ENCODE peak calls at places on chromosomes 11 and 22, in four cellular contexts. T is HCT116, S is HepG2, E is SK-N-SH. B is an unnamed sample.

GRCh38 chr11:36122715-36123114 is 166.5 kb downstream of the COMMD9 start:
- DNase-seq in T (no peak), S (no peak), E (no peak), B (no peak)

GRCh38 chr22:36211237-36211881 is 9.8 kb upstream of the APOL4 start:
- DNase-seq in T (no peak), S (no peak), E (no peak), B (no peak)

GRCh38 chr22:35620624-35621245 is 3.6 kb upstream of the MB start:
- DNase-seq in T (no peak), S (no peak), E (peak; percentile 77), B (no peak)

GRCh38 chr11:37322333-37323194 is 724.5 kb upstream of the RAG2 start:
- DNase-seq in T (no peak), S (no peak), E (no peak), B (peak; percentile 44)

GRCh38 chr22:22064580-22064979 is 82.0 kb upstream of the TOP3B start:
- DNase-seq in T (no peak), S (no peak), E (no peak), B (no peak)

GRCh38 chr11:92329644-92330043 is 105.0 kb downstream of the FAT3 start:
- DNase-seq in T (no peak), S (no peak), E (no peak), B (no peak)

GRCh38 chr11:106463796-106464201 is 386.3 kb downstream of the AASDHPPT start:
- DNase-seq in T (no peak), S (peak; percentile 40), E (no peak), B (no peak)

GRCh38 chr11:280762-281485 is 2.7 kb downstream of the NLRP6 start:
- DNase-seq in T (no peak), S (no peak), E (peak; percentile 31), B (no peak)

GRCh38 chr11:101428918-101429317 is 154.9 kb downstream of the TRPC6 start:
- DNase-seq in T (peak; percentile 29), S (peak; percentile 7), E (no peak), B (no peak)

GRCh38 chr22:29272624-29273023 is 4.6 kb downstream of the EWSR1 start:
- DNase-seq in T (no peak), S (no peak), E (no peak), B (no peak)

GRCh38 chr11:119148855-119149370 is at the start of gene ABCG4:
- DNase-seq in T (no peak), S (no peak), E (peak; percentile 82), B (peak; percentile 54)

GRCh38 chr22:35930933-35931332 is 97.7 kb downstream of the RBFOX2 start:
- DNase-seq in T (peak; percentile 44), S (peak; percentile 78), E (peak; percentile 59), B (peak; percentile 78)

GRCh38 chr11:65426839-65427690 is 4.5 kb downstream of the NEAT1 start:
- DNase-seq in T (peak; percentile 61), S (no peak), E (no peak), B (peak; percentile 87)

GRCh38 chr11:43921561-43922294 is 20.7 kb upstream of the C11orf96 start:
- DNase-seq in T (no peak), S (no peak), E (no peak), B (no peak)

GRCh38 chr11:70002433-70002832 is 75.7 kb upstream of the ANO1 start:
- DNase-seq in T (no peak), S (no peak), E (no peak), B (no peak)

GRCh38 chr22:22928666-22929380 is 41.2 kb downstream of the IGLL5 start:
- DNase-seq in T (no peak), S (no peak), E (no peak), B (no peak)

GRCh38 chr11:16956538-16957153 is 57.6 kb downstream of the PLEKHA7 start:
- DNase-seq in T (peak; percentile 21), S (no peak), E (no peak), B (no peak)

GRCh38 chr11:106925245-106925644 is 93.0 kb downstream of the GUCY1A2 start:
- DNase-seq in T (no peak), S (no peak), E (no peak), B (no peak)

GRCh38 chr11:83219095-83219494 is 25.6 kb downstream of the ANKRD42 start:
- DNase-seq in T (no peak), S (peak; percentile 22), E (peak; percentile 23), B (peak; percentile 68)

GRCh38 chr11:106263527-106263926 is 186.1 kb downstream of the AASDHPPT start:
- DNase-seq in T (no peak), S (no peak), E (no peak), B (no peak)

GRCh38 chr11:9512370-9513019 is 51.7 kb downstream of the ZNF143 start:
- DNase-seq in T (no peak), S (peak; percentile 28), E (no peak), B (no peak)

GRCh38 chr11:27471588-27472397 is 797 bp downstream of the LGR4 start:
- DNase-seq in T (no peak), S (no peak), E (peak; percentile 81), B (no peak)

GRCh38 chr11:117837070-117837776 is 12.7 kb upstream of the FXYD2 start:
- DNase-seq in T (no peak), S (no peak), E (no peak), B (no peak)

GRCh38 chr22:37410174-37411055 is 16.9 kb downstream of the ELFN2 start:
- DNase-seq in T (no peak), S (no peak), E (no peak), B (no peak)

GRCh38 chr22:19664406-19664805 is 49.9 kb upstream of the SEPTIN5 start:
- DNase-seq in T (no peak), S (no peak), E (no peak), B (no peak)

GRCh38 chr22:45548991-45549736 is 46.5 kb downstream of the FBLN1 start:
- DNase-seq in T (peak; percentile 37), S (no peak), E (no peak), B (no peak)

GRCh38 chr11:62881579-62882427 is 1.1 kb downstream of the SLC3A2 start:
- DNase-seq in T (peak; percentile 90), S (peak; percentile 88), E (no peak), B (peak; percentile 99)

GRCh38 chr11:103031834-103032233 is 60.1 kb downstream of the DCUN1D5 start:
- DNase-seq in T (no peak), S (no peak), E (no peak), B (no peak)

GRCh38 chr22:36612458-36612857 is 83.5 kb upstream of the EIF3D start:
- DNase-seq in T (no peak), S (no peak), E (no peak), B (no peak)

GRCh38 chr11:118417801-118418200 is 16.4 kb downstream of the ATP5MG start:
- DNase-seq in T (no peak), S (no peak), E (no peak), B (no peak)

GRCh38 chr11:107849791-107850190 is 8.8 kb downstream of the SLC35F2 start:
- DNase-seq in T (no peak), S (no peak), E (no peak), B (peak; percentile 81)

GRCh38 chr11:123292647-123293046 is 97.6 kb upstream of the CLMP start:
- DNase-seq in T (no peak), S (no peak), E (no peak), B (no peak)

GRCh38 chr11:72292106-72292790 is 48.3 kb upstream of the PHOX2A start:
- DNase-seq in T (no peak), S (no peak), E (peak; percentile 36), B (no peak)

GRCh38 chr22:19142394-19142793 is 2.1 kb downstream of the ESS2 start:
- DNase-seq in T (no peak), S (no peak), E (no peak), B (no peak)

GRCh38 chr22:19271856-19272535 is 19.5 kb downstream of the CLTCL1 start:
- DNase-seq in T (no peak), S (peak; percentile 89), E (no peak), B (peak; percentile 82)

GRCh38 chr11:96173424-96173823 is 169.6 kb downstream of the MAML2 start:
- DNase-seq in T (no peak), S (no peak), E (no peak), B (no peak)

GRCh38 chr22:39179841-39180335 is 27.4 kb upstream of the CBX7 start:
- DNase-seq in T (no peak), S (no peak), E (no peak), B (no peak)
- TF ChIP-seq JUND in T (no peak), S (no peak), E (no peak), B (no peak)

GRCh38 chr22:40703174-40703573 is 23.9 kb downstream of the MCHR1 start:
- DNase-seq in T (no peak), S (no peak), E (no peak), B (peak; percentile 26)
- TF ChIP-seq JUND in T (no peak), S (no peak), E (no peak), B (no peak)

GRCh38 chr11:47494996-47495855 is 46.3 kb upstream of the RAPSN start:
- DNase-seq in T (no peak), S (no peak), E (no peak), B (no peak)
- TF ChIP-seq JUND in T (no peak), S (no peak), E (no peak), B (no peak)

DNA sequence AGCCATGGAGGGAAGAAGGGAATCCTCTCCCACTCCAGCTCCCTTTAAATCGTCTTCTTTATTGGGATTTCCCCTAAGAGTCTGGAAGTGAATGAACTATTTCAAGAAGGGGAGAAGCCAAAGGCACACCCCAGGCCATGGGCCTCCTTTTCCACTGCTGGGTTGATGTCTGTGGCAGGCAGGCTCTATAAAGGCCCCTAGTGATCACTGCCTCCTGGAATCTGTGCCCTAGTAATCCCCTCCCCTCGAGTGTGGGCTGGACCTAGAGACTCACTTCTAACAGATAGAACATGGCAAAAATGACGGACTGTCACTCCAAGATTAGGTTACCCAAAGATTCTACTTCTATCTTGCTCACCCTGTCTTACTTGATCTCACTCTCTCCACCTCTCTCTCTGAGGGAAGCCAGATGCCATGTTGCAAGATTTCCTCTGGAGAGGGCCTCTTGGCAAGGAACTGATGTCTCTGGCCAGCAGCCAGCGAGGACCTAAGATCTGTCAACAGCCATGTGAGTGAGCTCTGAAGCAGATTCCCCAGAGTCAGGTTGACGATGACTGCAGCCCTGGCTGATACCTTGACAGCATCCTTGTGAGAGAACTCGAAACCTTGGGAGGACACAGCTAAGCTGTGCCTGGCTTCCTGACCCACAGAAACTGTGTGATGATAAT is 444.8 kb downstream of the SOX6 start:
- DNase-seq in T (no peak), S (no peak), E (no peak), B (no peak)
- TF ChIP-seq JUND in T (no peak), S (no peak), E (no peak), B (no peak)

B was measured in T47D.